ENCODE peak calls at places on chromosomes 3 and 15, in seven cellular contexts. One of them, this sample, is unnamed. For H3K4me1 and H3K9me3, the result is how much of the 10 kb centered on the place peaks cover.

GRCh38 chr3:128378631-128379347 is 87.9 kb downstream of the DNAJB8 start:
- DNase-seq in IMR-90: peak
- DNase-seq in mammary epithelial cell: no peak
- DNase-seq in body of pancreas: no peak
- DNase-seq in lower lobe of right lung: no peak
- DNase-seq in SK-N-SH: no peak
- DNase-seq in CD8-positive, alpha-beta T cell: no peak
- DNase-seq in this sample: no peak

GRCh38 chr3:30602946-30603345 is 3.5 kb upstream of the TGFBR2 start:
- DNase-seq in IMR-90: no peak
- DNase-seq in mammary epithelial cell: no peak
- DNase-seq in body of pancreas: no peak
- DNase-seq in lower lobe of right lung: no peak
- DNase-seq in SK-N-SH: no peak
- DNase-seq in CD8-positive, alpha-beta T cell: no peak
- DNase-seq in this sample: no peak

GRCh38 chr3:58065700-58066167 is 57.5 kb downstream of the FLNB start:
- DNase-seq in IMR-90: no peak
- DNase-seq in mammary epithelial cell: no peak
- DNase-seq in body of pancreas: peak
- DNase-seq in lower lobe of right lung: no peak
- DNase-seq in SK-N-SH: no peak
- DNase-seq in CD8-positive, alpha-beta T cell: no peak
- DNase-seq in this sample: no peak

GRCh38 chr3:126101521-126101982 is 17.6 kb upstream of the SLC41A3 start:
- DNase-seq in IMR-90: no peak
- DNase-seq in mammary epithelial cell: no peak
- DNase-seq in body of pancreas: no peak
- DNase-seq in lower lobe of right lung: no peak
- DNase-seq in SK-N-SH: no peak
- DNase-seq in CD8-positive, alpha-beta T cell: no peak
- DNase-seq in this sample: no peak

GRCh38 chr3:183764854-183765731 is 60.3 kb downstream of the MAP6D1 start:
- DNase-seq in IMR-90: peak
- DNase-seq in mammary epithelial cell: peak
- DNase-seq in body of pancreas: no peak
- DNase-seq in lower lobe of right lung: no peak
- DNase-seq in SK-N-SH: peak
- DNase-seq in CD8-positive, alpha-beta T cell: no peak
- DNase-seq in this sample: peak

GRCh38 chr3:157232146-157232545 is 72.2 kb upstream of the CCNL1 start:
- DNase-seq in IMR-90: no peak
- DNase-seq in mammary epithelial cell: no peak
- DNase-seq in body of pancreas: no peak
- DNase-seq in lower lobe of right lung: no peak
- DNase-seq in SK-N-SH: no peak
- DNase-seq in CD8-positive, alpha-beta T cell: no peak
- DNase-seq in this sample: no peak

GRCh38 chr15:63347074-63347859 is 34.4 kb downstream of the CA12 start:
- DNase-seq in IMR-90: peak
- DNase-seq in mammary epithelial cell: peak
- DNase-seq in body of pancreas: no peak
- DNase-seq in lower lobe of right lung: no peak
- DNase-seq in SK-N-SH: peak
- DNase-seq in CD8-positive, alpha-beta T cell: no peak
- DNase-seq in this sample: no peak

GRCh38 chr15:75107905-75108838 is 84.8 kb downstream of the PPCDC start:
- DNase-seq in IMR-90: peak
- DNase-seq in mammary epithelial cell: peak
- DNase-seq in body of pancreas: no peak
- DNase-seq in lower lobe of right lung: peak
- DNase-seq in SK-N-SH: no peak
- DNase-seq in CD8-positive, alpha-beta T cell: peak
- DNase-seq in this sample: no peak

GRCh38 chr3:120094776-120095225 is 554 bp upstream of the GSK3B start:
- DNase-seq in IMR-90: peak
- DNase-seq in mammary epithelial cell: peak
- DNase-seq in body of pancreas: peak
- DNase-seq in lower lobe of right lung: peak
- DNase-seq in SK-N-SH: peak
- DNase-seq in CD8-positive, alpha-beta T cell: no peak
- DNase-seq in this sample: peak

GRCh38 chr15:69403611-69404010 is 10.5 kb upstream of the KIF23 start:
- DNase-seq in IMR-90: peak
- DNase-seq in mammary epithelial cell: peak
- DNase-seq in body of pancreas: no peak
- DNase-seq in lower lobe of right lung: no peak
- DNase-seq in SK-N-SH: no peak
- DNase-seq in CD8-positive, alpha-beta T cell: no peak
- DNase-seq in this sample: no peak

GRCh38 chr3:185779461-185779860 is 45.4 kb downstream of the IGF2BP2 start:
- DNase-seq in IMR-90: no peak
- DNase-seq in mammary epithelial cell: no peak
- DNase-seq in body of pancreas: no peak
- DNase-seq in lower lobe of right lung: no peak
- DNase-seq in SK-N-SH: no peak
- DNase-seq in CD8-positive, alpha-beta T cell: no peak
- DNase-seq in this sample: no peak

GRCh38 chr3:6739288-6739687 is 121.6 kb upstream of the GRM7 start:
- DNase-seq in IMR-90: no peak
- DNase-seq in mammary epithelial cell: no peak
- DNase-seq in body of pancreas: no peak
- DNase-seq in lower lobe of right lung: no peak
- DNase-seq in SK-N-SH: no peak
- DNase-seq in CD8-positive, alpha-beta T cell: no peak
- DNase-seq in this sample: no peak

GRCh38 chr3:161914703-161915102 is 418.1 kb downstream of the OTOL1 start:
- DNase-seq in IMR-90: peak
- DNase-seq in mammary epithelial cell: no peak
- DNase-seq in body of pancreas: peak
- DNase-seq in lower lobe of right lung: no peak
- DNase-seq in SK-N-SH: peak
- DNase-seq in CD8-positive, alpha-beta T cell: no peak
- DNase-seq in this sample: peak

GRCh38 chr3:105260385-105260784 is 106.3 kb upstream of the ALCAM start:
- DNase-seq in IMR-90: no peak
- DNase-seq in mammary epithelial cell: peak
- DNase-seq in body of pancreas: no peak
- DNase-seq in lower lobe of right lung: no peak
- DNase-seq in SK-N-SH: no peak
- DNase-seq in CD8-positive, alpha-beta T cell: no peak
- DNase-seq in this sample: no peak

GRCh38 chr15:37758412-37758811 is 176.0 kb upstream of the TMCO5A start:
- DNase-seq in IMR-90: no peak
- DNase-seq in mammary epithelial cell: no peak
- DNase-seq in body of pancreas: peak
- DNase-seq in lower lobe of right lung: no peak
- DNase-seq in SK-N-SH: no peak
- DNase-seq in CD8-positive, alpha-beta T cell: no peak
- DNase-seq in this sample: peak

GRCh38 chr3:185270262-185270955 is 16.6 kb upstream of the EHHADH start:
- DNase-seq in IMR-90: peak
- DNase-seq in mammary epithelial cell: peak
- DNase-seq in body of pancreas: peak
- DNase-seq in lower lobe of right lung: no peak
- DNase-seq in SK-N-SH: peak
- DNase-seq in CD8-positive, alpha-beta T cell: no peak
- DNase-seq in this sample: peak

GRCh38 chr15:65824941-65825544 is 33.0 kb upstream of the DENND4A start:
- DNase-seq in IMR-90: peak
- DNase-seq in mammary epithelial cell: peak
- DNase-seq in body of pancreas: peak
- DNase-seq in lower lobe of right lung: no peak
- DNase-seq in SK-N-SH: no peak
- DNase-seq in CD8-positive, alpha-beta T cell: no peak
- DNase-seq in this sample: no peak

GRCh38 chr3:59994720-59995304 is 945.0 kb upstream of the CFAP20DC start:
- DNase-seq in IMR-90: no peak
- DNase-seq in mammary epithelial cell: no peak
- DNase-seq in body of pancreas: no peak
- DNase-seq in lower lobe of right lung: no peak
- DNase-seq in SK-N-SH: no peak
- DNase-seq in CD8-positive, alpha-beta T cell: no peak
- DNase-seq in this sample: no peak

GRCh38 chr3:59992578-59992977 is 942.8 kb upstream of the CFAP20DC start:
- DNase-seq in IMR-90: no peak
- DNase-seq in mammary epithelial cell: no peak
- DNase-seq in body of pancreas: no peak
- DNase-seq in lower lobe of right lung: no peak
- DNase-seq in SK-N-SH: no peak
- DNase-seq in CD8-positive, alpha-beta T cell: no peak
- DNase-seq in this sample: no peak

GRCh38 chr3:59998040-59998439 is 948.2 kb upstream of the CFAP20DC start:
- DNase-seq in IMR-90: no peak
- DNase-seq in mammary epithelial cell: no peak
- DNase-seq in body of pancreas: no peak
- DNase-seq in lower lobe of right lung: no peak
- DNase-seq in SK-N-SH: peak
- DNase-seq in CD8-positive, alpha-beta T cell: no peak
- DNase-seq in this sample: no peak

GRCh38 chr3:60000311-60001105 is 950.7 kb upstream of the CFAP20DC start:
- DNase-seq in IMR-90: no peak
- DNase-seq in mammary epithelial cell: no peak
- DNase-seq in body of pancreas: no peak
- DNase-seq in lower lobe of right lung: no peak
- DNase-seq in SK-N-SH: no peak
- DNase-seq in CD8-positive, alpha-beta T cell: no peak
- DNase-seq in this sample: no peak

GRCh38 chr3:59995563-59995962 is 945.7 kb upstream of the CFAP20DC start:
- DNase-seq in IMR-90: no peak
- DNase-seq in mammary epithelial cell: no peak
- DNase-seq in body of pancreas: no peak
- DNase-seq in lower lobe of right lung: no peak
- DNase-seq in SK-N-SH: no peak
- DNase-seq in CD8-positive, alpha-beta T cell: no peak
- DNase-seq in this sample: no peak
- H3K4me1 ChIP-seq in IMR-90: under half
- H3K4me1 ChIP-seq in mammary epithelial cell: under half
- H3K4me1 ChIP-seq in body of pancreas: under half
- H3K4me1 ChIP-seq in lower lobe of right lung: under half
- H3K4me1 ChIP-seq in SK-N-SH: under half
- H3K4me1 ChIP-seq in CD8-positive, alpha-beta T cell: under half
- H3K4me1 ChIP-seq in this sample: under half

GRCh38 chr3:11662392-11662990 is 18.8 kb upstream of the VGLL4 start:
- DNase-seq in IMR-90: no peak
- DNase-seq in mammary epithelial cell: peak
- DNase-seq in body of pancreas: no peak
- DNase-seq in lower lobe of right lung: no peak
- DNase-seq in SK-N-SH: no peak
- DNase-seq in CD8-positive, alpha-beta T cell: no peak
- DNase-seq in this sample: peak
- TF ChIP-seq CTCF in IMR-90: peak
- TF ChIP-seq CTCF in mammary epithelial cell: peak
- TF ChIP-seq CTCF in body of pancreas: peak
- TF ChIP-seq CTCF in lower lobe of right lung: no peak
- TF ChIP-seq CTCF in SK-N-SH: peak
- TF ChIP-seq CTCF in CD8-positive, alpha-beta T cell: no peak
- TF ChIP-seq CTCF in this sample: peak

GRCh38 chr15:25058080-25058785 is 103.4 kb downstream of the SNRPN start:
- DNase-seq in IMR-90: no peak
- DNase-seq in mammary epithelial cell: no peak
- DNase-seq in body of pancreas: no peak
- DNase-seq in lower lobe of right lung: peak
- DNase-seq in SK-N-SH: no peak
- DNase-seq in CD8-positive, alpha-beta T cell: no peak
- DNase-seq in this sample: no peak

GRCh38 chr15:25056484-25057429 is 102.0 kb downstream of the SNRPN start:
- DNase-seq in IMR-90: no peak
- DNase-seq in mammary epithelial cell: no peak
- DNase-seq in body of pancreas: no peak
- DNase-seq in lower lobe of right lung: no peak
- DNase-seq in SK-N-SH: no peak
- DNase-seq in CD8-positive, alpha-beta T cell: no peak
- DNase-seq in this sample: peak

GRCh38 chr15:25055356-25056068 is 100.7 kb downstream of the SNRPN start:
- DNase-seq in IMR-90: no peak
- DNase-seq in mammary epithelial cell: no peak
- DNase-seq in body of pancreas: no peak
- DNase-seq in lower lobe of right lung: no peak
- DNase-seq in SK-N-SH: no peak
- DNase-seq in CD8-positive, alpha-beta T cell: no peak
- DNase-seq in this sample: peak

GRCh38 chr15:25059698-25060471 is 105.1 kb downstream of the SNRPN start:
- DNase-seq in IMR-90: no peak
- DNase-seq in mammary epithelial cell: no peak
- DNase-seq in body of pancreas: no peak
- DNase-seq in lower lobe of right lung: peak
- DNase-seq in SK-N-SH: no peak
- DNase-seq in CD8-positive, alpha-beta T cell: no peak
- DNase-seq in this sample: no peak

DNA sequence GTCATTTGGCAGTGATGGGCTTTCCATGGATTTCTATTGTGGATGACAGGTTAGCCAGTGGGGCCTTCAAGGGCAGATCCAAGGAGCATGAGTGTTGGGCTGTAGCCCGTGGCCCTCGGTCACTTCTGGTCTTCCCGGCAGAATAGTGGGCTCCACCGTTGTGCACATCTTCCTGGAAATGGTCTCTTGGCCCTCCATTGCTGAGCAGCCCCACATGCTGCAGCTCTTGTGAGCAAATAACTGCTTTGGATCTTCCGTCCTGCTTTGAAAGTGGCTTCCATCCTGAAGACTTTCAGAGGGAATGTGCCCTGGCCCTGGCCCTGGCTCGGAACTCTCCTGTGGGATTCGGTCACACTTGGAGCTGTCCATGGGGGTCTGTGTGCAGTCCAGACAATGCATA is 102.8 kb downstream of the SNRPN start:
- DNase-seq in IMR-90: no peak
- DNase-seq in mammary epithelial cell: no peak
- DNase-seq in body of pancreas: no peak
- DNase-seq in lower lobe of right lung: peak
- DNase-seq in SK-N-SH: no peak
- DNase-seq in CD8-positive, alpha-beta T cell: no peak
- DNase-seq in this sample: no peak
- H3K9me3 ChIP-seq in IMR-90: half or more
- H3K9me3 ChIP-seq in mammary epithelial cell: half or more
- H3K9me3 ChIP-seq in body of pancreas: under half
- H3K9me3 ChIP-seq in lower lobe of right lung: half or more
- H3K9me3 ChIP-seq in SK-N-SH: under half
- H3K9me3 ChIP-seq in CD8-positive, alpha-beta T cell: half or more
- H3K9me3 ChIP-seq in this sample: half or more

DNA sequence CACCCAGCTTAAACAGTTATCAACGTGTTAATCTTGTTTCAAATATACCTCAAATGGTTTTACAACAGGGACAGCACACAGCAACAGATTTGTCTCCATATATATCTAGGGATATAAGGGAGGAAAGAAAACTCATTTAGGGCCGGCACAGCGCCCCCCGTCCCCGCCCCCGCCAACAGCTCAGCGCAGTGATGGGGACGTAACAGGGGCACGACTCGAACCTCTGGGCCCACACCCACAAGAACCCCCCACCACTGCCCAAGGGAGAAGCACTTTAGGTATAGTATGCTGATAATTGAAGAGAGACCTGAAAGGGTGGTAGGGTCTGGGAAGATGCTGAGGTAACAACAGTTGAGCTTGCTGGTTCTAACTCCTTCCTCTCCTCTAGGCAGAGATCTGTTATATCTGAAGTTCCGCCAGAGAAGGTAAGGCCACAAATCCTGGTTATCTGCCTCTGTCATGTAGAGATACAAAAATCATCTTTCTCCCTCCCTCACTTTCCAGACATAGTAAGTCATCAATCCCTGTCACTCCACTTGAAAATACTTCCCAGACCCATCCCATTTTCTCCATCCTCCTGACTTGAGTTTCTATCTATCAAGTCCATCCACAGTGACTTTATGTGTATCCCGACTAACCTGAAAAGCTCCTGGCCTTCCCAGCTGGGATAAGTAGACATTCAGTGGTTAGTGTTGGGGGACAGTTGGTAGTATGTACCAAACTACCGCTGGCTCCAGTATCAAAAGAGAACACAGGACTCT is 126.9 kb downstream of the PDZRN3 start:
- DNase-seq in IMR-90: no peak
- DNase-seq in mammary epithelial cell: no peak
- DNase-seq in body of pancreas: no peak
- DNase-seq in lower lobe of right lung: no peak
- DNase-seq in SK-N-SH: no peak
- DNase-seq in CD8-positive, alpha-beta T cell: no peak
- DNase-seq in this sample: no peak
- H3K4me1 ChIP-seq in IMR-90: under half
- H3K4me1 ChIP-seq in mammary epithelial cell: under half
- H3K4me1 ChIP-seq in body of pancreas: under half
- H3K4me1 ChIP-seq in lower lobe of right lung: under half
- H3K4me1 ChIP-seq in SK-N-SH: under half
- H3K4me1 ChIP-seq in CD8-positive, alpha-beta T cell: under half
- H3K4me1 ChIP-seq in this sample: under half